ENCODE peak calls at places on chromosomes 4 and X, in six cellular contexts. U, D, T, W, V and N are unnamed samples.

GRCh38 chr4:7015383-7016035 is 27.7 kb upstream of the TADA2B start:
- DNase-seq in U (no peak), D (no peak), T (peak), W (no peak), V (no peak), N (no peak)

GRCh38 chr4:10960386-10960785 is 275.8 kb upstream of the CLNK start:
- DNase-seq in U (no peak), D (no peak), T (no peak), W (no peak), V (no peak), N (no peak)

GRCh38 chr4:2817701-2818350 is 24.9 kb downstream of the SH3BP2 start:
- DNase-seq in U (no peak), D (peak), T (no peak), W (peak), V (no peak), N (no peak)

GRCh38 chr4:71184195-71184781 is 154.5 kb upstream of the SLC4A4 start:
- DNase-seq in U (peak), D (peak), T (peak), W (peak), V (peak), N (peak)

GRCh38 chr4:74357965-74358364 is 7.0 kb upstream of the EREG start:
- DNase-seq in U (no peak), D (no peak), T (no peak), W (no peak), V (no peak), N (no peak)

GRCh38 chr4:144295286-144295995 is 154.9 kb upstream of the GYPA start:
- DNase-seq in U (no peak), D (no peak), T (no peak), W (peak), V (no peak), N (no peak)

GRCh38 chrX:133594156-133594555 is 178.9 kb upstream of the GPC4 start:
- DNase-seq in U (no peak), D (no peak), T (no peak), W (peak), V (no peak), N (no peak)

GRCh38 chrX:73563740-73564073 is 710 bp downstream of the CHIC1 start:
- DNase-seq in U (peak), D (no peak), T (no peak), W (no peak), V (peak), N (no peak)

GRCh38 chr4:38889143-38889542 is 21.5 kb downstream of the FAM114A1 start:
- DNase-seq in U (peak), D (peak), T (no peak), W (peak), V (peak), N (peak)

GRCh38 chr4:85210353-85210752 is 243.9 kb upstream of the WDFY3 start:
- DNase-seq in U (no peak), D (peak), T (no peak), W (peak), V (no peak), N (peak)

GRCh38 chr4:72430050-72430449 is 139.0 kb downstream of the ADAMTS3 start:
- DNase-seq in U (peak), D (no peak), T (no peak), W (no peak), V (no peak), N (no peak)

GRCh38 chr4:39812500-39812899 is 114.6 kb downstream of the UBE2K start:
- DNase-seq in U (no peak), D (no peak), T (no peak), W (no peak), V (no peak), N (no peak)

GRCh38 chrX:115173181-115173580 is 16.0 kb upstream of the RBMXL3 start:
- DNase-seq in U (no peak), D (no peak), T (no peak), W (no peak), V (no peak), N (no peak)

GRCh38 chr4:1093391-1094335 is 19.7 kb downstream of the RNF212 start:
- DNase-seq in U (no peak), D (no peak), T (no peak), W (no peak), V (no peak), N (no peak)

GRCh38 chrX:39821011-39821708 is 276.6 kb downstream of the BCOR start:
- DNase-seq in U (peak), D (no peak), T (no peak), W (no peak), V (no peak), N (no peak)

GRCh38 chr4:89765966-89766365 is 71.0 kb downstream of the SNCA start:
- DNase-seq in U (peak), D (no peak), T (no peak), W (peak), V (no peak), N (no peak)

GRCh38 chr4:154743683-154744340 is at the start of gene LRAT:
- DNase-seq in U (no peak), D (peak), T (peak), W (peak), V (no peak), N (no peak)

GRCh38 chrX:13489451-13489850 is 80.0 kb upstream of the EGFL6 start:
- DNase-seq in U (peak), D (no peak), T (peak), W (peak), V (no peak), N (peak)

GRCh38 chrX:136041254-136041812 is 56.1 kb downstream of the SLC9A6 start:
- DNase-seq in U (no peak), D (no peak), T (no peak), W (no peak), V (no peak), N (no peak)

GRCh38 chrX:52217494-52218160 is 32.9 kb downstream of the MAGED4 start:
- DNase-seq in U (no peak), D (no peak), T (no peak), W (no peak), V (no peak), N (no peak)

GRCh38 chr4:176499518-176499917 is 179.8 kb downstream of the SPCS3 start:
- DNase-seq in U (peak), D (no peak), T (no peak), W (peak), V (no peak), N (no peak)

GRCh38 chr4:183637461-183637860 is 21.5 kb downstream of the RWDD4 start:
- DNase-seq in U (peak), D (no peak), T (no peak), W (peak), V (no peak), N (peak)

GRCh38 chrX:23637187-23637586 is 30.1 kb upstream of the PRDX4 start:
- DNase-seq in U (no peak), D (no peak), T (no peak), W (no peak), V (no peak), N (no peak)

GRCh38 chr4:26360273-26360672 is 39.5 kb downstream of the RBPJ start:
- DNase-seq in U (no peak), D (no peak), T (no peak), W (no peak), V (no peak), N (no peak)

GRCh38 chr4:122635205-122635604 is 14.3 kb upstream of the IL21 start:
- DNase-seq in U (no peak), D (no peak), T (no peak), W (no peak), V (peak), N (no peak)

GRCh38 chr4:14265651-14266050 is 638.1 kb upstream of the BOD1L1 start:
- DNase-seq in U (no peak), D (no peak), T (no peak), W (no peak), V (no peak), N (no peak)

GRCh38 chr4:74189331-74190043 is 31.6 kb downstream of the MTHFD2L start:
- DNase-seq in U (peak), D (peak), T (peak), W (peak), V (peak), N (no peak)

GRCh38 chr4:24472514-24473308 is 111.6 kb downstream of the DHX15 start:
- DNase-seq in U (peak), D (peak), T (peak), W (peak), V (no peak), N (no peak)
- H3K4me3 ChIP-seq in U (peak), D (peak), T (peak), W (peak), V (peak), N (peak)

DNA sequence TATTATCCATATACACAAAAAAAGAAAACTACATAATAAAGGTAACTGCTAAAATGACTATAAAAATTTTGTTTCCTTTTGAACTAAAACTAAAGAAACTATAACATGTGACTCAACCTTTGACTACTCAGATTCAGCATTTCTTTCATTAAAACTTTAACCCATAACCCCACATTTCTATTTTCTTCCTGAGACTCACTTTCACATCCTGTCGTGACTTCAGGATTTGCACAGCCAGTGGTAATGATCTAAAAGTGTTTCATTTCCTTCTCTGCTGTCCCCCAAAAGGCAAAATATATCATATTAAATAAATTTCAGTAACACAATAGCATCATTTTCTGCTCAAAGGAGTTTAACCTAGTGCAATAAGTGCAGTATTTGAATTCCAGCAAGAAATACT is 1022.4 kb upstream of the DIAPH2 start:
- DNase-seq in U (no peak), D (no peak), T (no peak), W (no peak), V (no peak), N (no peak)
- H3K27ac ChIP-seq in U (no peak), D (no peak), T (no peak), W (no peak), V (no peak), N (no peak)

DNA sequence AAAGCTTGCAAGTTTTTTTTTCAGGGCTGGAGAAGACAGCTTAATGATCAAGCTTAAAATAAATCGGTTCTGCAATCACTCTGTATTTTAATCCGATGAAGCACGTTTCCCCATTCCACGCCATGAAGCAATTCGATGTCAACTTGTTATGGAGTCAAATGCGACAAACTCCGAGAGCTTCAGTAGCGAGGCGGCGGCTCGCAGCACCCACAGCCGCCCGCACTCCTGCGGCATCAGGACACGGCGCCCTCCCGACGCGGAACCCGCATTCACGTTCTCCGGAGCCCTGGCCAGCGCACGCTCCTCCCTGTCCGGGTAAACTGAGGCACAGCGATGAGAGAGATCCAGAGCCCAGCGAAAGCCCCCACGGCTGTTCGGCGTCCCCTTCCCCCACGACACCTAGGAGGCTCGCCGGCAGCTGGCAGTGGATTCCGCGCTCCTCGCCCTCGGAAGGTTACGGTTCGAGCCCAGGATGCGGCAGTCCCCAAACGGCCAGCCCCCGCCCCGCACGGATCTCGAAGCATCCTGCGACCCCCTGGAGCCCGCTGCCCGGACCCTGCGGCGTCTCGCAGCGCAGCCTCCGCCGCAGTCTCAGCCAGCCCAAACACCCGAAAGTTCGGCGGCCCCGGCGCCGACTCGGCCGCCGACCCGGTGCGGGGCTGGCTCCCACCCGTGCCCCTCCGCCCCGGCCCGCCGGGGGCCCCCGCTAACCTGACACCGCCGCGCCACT is 507 bp downstream of the MFAP3L start:
- DNase-seq in U (peak), D (no peak), T (no peak), W (no peak), V (no peak), N (no peak)
- TF ChIP-seq EZH2 in U (peak), D (no peak), T (no peak), W (no peak), V (no peak), N (peak)

GRCh38 chr4:78510108-78510507 is 41.5 kb upstream of the ANXA3 start:
- DNase-seq in U (no peak), D (no peak), T (no peak), W (no peak), V (no peak), N (no peak)
- H3K4me3 ChIP-seq in U (no peak), D (no peak), T (no peak), W (no peak), V (no peak), N (no peak)

GRCh38 chrX:1400731-1401471 is 9.0 kb upstream of the SLC25A6 start:
- DNase-seq in U (no peak), D (peak), T (peak), W (no peak), V (no peak), N (no peak)
- H3K27ac ChIP-seq in U (no peak), D (peak), T (no peak), W (no peak), V (no peak), N (no peak)

DNA sequence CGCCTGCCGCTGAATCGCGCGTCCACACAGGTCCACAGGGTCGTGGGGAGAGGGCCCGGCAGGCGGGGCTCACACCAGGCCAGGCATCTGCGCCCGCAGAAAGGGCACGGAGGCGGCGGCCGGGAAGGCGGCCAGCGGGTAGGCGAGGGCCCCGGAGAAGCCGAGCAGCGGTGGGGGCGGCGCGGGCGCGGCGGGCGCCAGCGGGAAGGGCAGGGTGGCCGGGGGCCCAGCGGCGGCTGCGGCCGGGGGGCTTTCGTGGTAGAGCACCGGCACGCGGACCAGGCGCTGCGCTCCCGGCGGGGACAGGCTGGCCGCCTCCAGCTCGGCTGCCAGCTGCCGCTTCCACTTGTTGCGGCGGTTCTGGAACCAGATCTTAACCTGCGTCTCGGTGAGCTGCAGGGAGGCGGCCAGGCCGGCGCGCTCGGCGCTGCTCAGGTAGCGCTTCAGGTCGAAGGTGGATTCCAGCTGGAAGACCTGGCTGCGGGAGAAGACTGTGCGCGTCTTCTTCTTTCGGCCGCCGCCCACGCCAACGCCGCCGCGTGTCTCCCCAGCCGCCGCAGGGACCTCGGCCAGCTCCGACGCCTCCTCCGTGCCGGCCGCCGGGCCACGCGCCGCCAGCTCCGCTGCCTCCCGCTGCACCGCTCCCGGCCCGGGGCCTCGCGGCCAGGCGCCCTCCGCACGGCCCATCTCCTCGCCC is 3.9 kb downstream of the HMX1 start:
- DNase-seq in U (no peak), D (no peak), T (no peak), W (no peak), V (no peak), N (no peak)
- TF ChIP-seq EZH2 in U (no peak), D (no peak), T (no peak), W (no peak), V (no peak), N (peak)

DNA sequence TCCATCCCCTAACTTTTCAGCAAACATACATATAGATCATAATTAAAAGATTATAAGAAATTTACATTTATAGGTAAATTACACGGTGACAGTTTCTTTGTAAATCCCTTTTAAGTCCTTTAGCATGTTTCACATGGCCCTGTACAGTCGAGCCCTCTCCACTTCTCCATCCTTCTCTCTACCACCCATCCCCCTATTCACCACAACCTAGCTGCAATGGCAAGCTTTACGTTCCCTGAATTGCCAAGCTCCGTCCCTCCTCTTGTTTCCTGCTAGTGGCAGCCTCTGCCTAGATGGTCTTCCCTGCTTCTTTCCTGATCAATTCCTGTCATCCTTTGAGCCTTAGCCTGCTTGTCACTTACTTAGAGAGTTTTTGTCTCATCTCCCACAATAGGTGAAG is 116.2 kb downstream of the TMA16 start:
- DNase-seq in U (no peak), D (no peak), T (no peak), W (no peak), V (no peak), N (no peak)
- H3K4me3 ChIP-seq in U (no peak), D (no peak), T (no peak), W (no peak), V (no peak), N (no peak)

GRCh38 chr4:123889376-123889945 is 492.9 kb downstream of the SPRY1 start:
- DNase-seq in U (peak), D (no peak), T (no peak), W (peak), V (no peak), N (no peak)
- H3K27ac ChIP-seq in U (no peak), D (no peak), T (no peak), W (no peak), V (no peak), N (no peak)